ENCODE peak calls at places on chromosomes 5 and 9, in ten cellular contexts. Y, G, C, B, P, Z, J, O, S and L are unnamed samples.

GRCh38 chr5:106172681-106173532 is 1497.8 kb downstream of the EFNA5 start:
- DNase-seq in Z (no peak), C (no peak), O (no peak), Y (no peak), J (peak), G (no peak), B (no peak), P (no peak), S (no peak), L (no peak)

GRCh38 chr5:104443706-104444105 is 881.1 kb upstream of the NUDT12 start:
- DNase-seq in C (no peak), J (no peak), Z (no peak), O (no peak), G (no peak), Y (no peak), S (no peak), P (no peak), B (no peak), L (no peak)

GRCh38 chr5:14035859-14036440 is 91.5 kb upstream of the DNAH5 start:
- DNase-seq in Z (no peak), O (peak), B (no peak), C (peak), S (no peak), P (no peak), Y (no peak), G (no peak), J (peak), L (no peak)

GRCh38 chr9:126509718-126510117 is 104.0 kb upstream of the LMX1B start:
- DNase-seq in Z (no peak), G (no peak), P (no peak), B (no peak), J (no peak), S (no peak), Y (no peak), C (no peak), O (no peak), L (no peak)

GRCh38 chr5:173808079-173808808 is 79.9 kb upstream of the CPEB4 start:
- DNase-seq in J (no peak), Z (no peak), G (no peak), C (no peak), Y (no peak), O (no peak), B (no peak), S (no peak), P (no peak), L (no peak)

GRCh38 chr5:93359296-93359957 is 221.6 kb downstream of the NR2F1-AS1 start:
- DNase-seq in G (no peak), Z (no peak), O (peak), P (no peak), S (no peak), J (peak), C (no peak), Y (no peak), B (no peak), L (no peak)

GRCh38 chr5:16539169-16539666 is 73.6 kb upstream of the ZNF622 start:
- DNase-seq in Z (no peak), O (peak), B (no peak), J (peak), C (no peak), S (no peak), G (no peak), Y (no peak), P (no peak), L (no peak)

GRCh38 chr9:33443047-33443446 is 4.3 kb downstream of the AQP3 start:
- DNase-seq in O (no peak), P (no peak), J (peak), C (no peak), Y (no peak), B (no peak), S (no peak), G (no peak), Z (no peak), L (no peak)

GRCh38 chr9:128902351-128903078 is 18.3 kb upstream of the PHYHD1 start:
- DNase-seq in Y (no peak), J (peak), C (peak), Z (no peak), G (no peak), O (no peak), P (peak), B (peak), S (no peak), L (peak)

GRCh38 chr5:56647109-56647863 is 168.1 kb upstream of the MAP3K1 start:
- DNase-seq in O (no peak), S (no peak), P (no peak), J (no peak), B (no peak), C (no peak), G (no peak), Y (no peak), Z (no peak), L (no peak)

GRCh38 chr5:87872986-87873385 is 395.7 kb downstream of the TMEM161B start:
- DNase-seq in Z (no peak), S (peak), B (no peak), G (no peak), O (no peak), C (no peak), Y (no peak), J (no peak), P (no peak), L (no peak)

GRCh38 chr5:108654042-108654441 is 93.7 kb upstream of the FER start:
- DNase-seq in S (no peak), C (no peak), P (no peak), Z (no peak), Y (no peak), J (peak), G (no peak), O (no peak), B (no peak), L (no peak)

GRCh38 chr5:26582350-26583040 is 455.9 kb downstream of the CDH9 start:
- DNase-seq in O (no peak), Y (no peak), S (no peak), P (no peak), C (no peak), J (peak), Z (no peak), G (no peak), B (no peak), L (no peak)

GRCh38 chr9:2597483-2597882 is 24.1 kb upstream of the VLDLR start:
- DNase-seq in O (no peak), S (no peak), Y (no peak), P (no peak), G (no peak), Z (no peak), C (no peak), B (no peak), J (no peak), L (no peak)

GRCh38 chr5:149937610-149938009 is 7.0 kb downstream of the PDE6A start:
- DNase-seq in C (no peak), P (no peak), O (no peak), Y (no peak), S (no peak), J (peak), Z (no peak), G (peak), B (no peak), L (no peak)